ENCODE peak calls at places on chromosomes 3 and 15, in six cellular contexts. V is midbrain, O is GM13976, H is nephron progenitor cell, S is A549, P is mesendoderm. N is an unnamed sample.
A peak's percentile ranks its signal among the peaks of the same experiment; 100 is the strongest.

GRCh38 chr3:156769661-156770654 is 56.2 kb upstream of the LEKR1 start:
- DNase-seq in O (no peak), V (no peak), H (no peak), P (no peak), S (no peak), N (no peak)

GRCh38 chr3:192902481-192903023 is 15.1 kb downstream of the MB21D2 start:
- DNase-seq in S (no peak), H (no peak), V (no peak), P (no peak), O (no peak), N (no peak)

GRCh38 chr15:53962646-53963561 is 15.3 kb upstream of the UNC13C start:
- DNase-seq in H (peak; percentile 61), S (no peak), V (peak; percentile 8), O (no peak), P (peak; percentile 40), N (peak; percentile 76)

GRCh38 chr3:172836390-172836997 is 86.0 kb downstream of the ECT2 start:
- DNase-seq in V (peak; percentile 27), O (peak; percentile 24), P (peak; percentile 62), S (peak; percentile 18), H (peak; percentile 41), N (peak; percentile 28)

GRCh38 chr15:25249236-25250010 is 189.4 kb downstream of the UBE3A start:
- DNase-seq in S (no peak), P (no peak), H (no peak), O (peak; percentile 21), V (no peak), N (no peak)

GRCh38 chr3:55436644-55437043 is 50.5 kb downstream of the WNT5A start:
- DNase-seq in O (no peak), S (no peak), H (no peak), P (no peak), V (no peak), N (no peak)

GRCh38 chr3:151896662-151897012 is 23.2 kb downstream of the SUCNR1 start:
- DNase-seq in S (no peak), P (no peak), H (no peak), O (no peak), V (no peak), N (no peak)

GRCh38 chr3:47161983-47162694 is 1.8 kb downstream of the SETD2 start:
- DNase-seq in V (no peak), O (no peak), H (no peak), S (no peak), P (no peak), N (no peak)

GRCh38 chr3:32557640-32558352 is 12.9 kb downstream of the DYNC1LI1 start:
- DNase-seq in H (no peak), V (no peak), P (no peak), S (no peak), O (no peak), N (no peak)

GRCh38 chr15:31273258-31273941 is 53.2 kb upstream of the KLF13 start:
- DNase-seq in H (no peak), V (no peak), P (no peak), S (no peak), O (peak; percentile 24), N (no peak)

GRCh38 chr15:77518458-77518857 is 97.8 kb downstream of the HMG20A start:
- DNase-seq in V (no peak), H (no peak), P (no peak), S (no peak), O (no peak), N (no peak)

GRCh38 chr3:129314757-129315385 is 36.2 kb downstream of the HMCES start:
- DNase-seq in P (peak; percentile 98), H (peak; percentile 89), V (peak; percentile 87), S (peak; percentile 73), O (peak; percentile 89), N (peak; percentile 97)

GRCh38 chr15:55289573-55290360 is at the start of gene RAB27A:
- DNase-seq in S (peak; percentile 77), H (peak; percentile 82), V (no peak), P (peak; percentile 90), O (peak; percentile 91), N (peak; percentile 75)

GRCh38 chr3:106438916-106439315 is 570.1 kb upstream of the CBLB start:
- DNase-seq in O (no peak), P (no peak), H (no peak), V (no peak), S (no peak), N (no peak)

GRCh38 chr15:51104512-51104911 is 9.8 kb upstream of the TNFAIP8L3 start:
- DNase-seq in V (no peak), P (no peak), O (no peak), S (no peak), H (peak; percentile 31), N (no peak)

GRCh38 chr15:73593278-73594074 is 39.7 kb downstream of the NPTN start:
- DNase-seq in P (no peak), O (no peak), H (no peak), V (no peak), S (no peak), N (no peak)

GRCh38 chr3:146466596-146466995 is 2.8 kb downstream of the PLSCR2 start:
- DNase-seq in S (no peak), H (no peak), V (no peak), O (no peak), P (no peak), N (no peak)

GRCh38 chr3:127068871-127069270 is 86.0 kb downstream of the PLXNA1 start:
- DNase-seq in O (no peak), S (no peak), P (no peak), H (no peak), V (no peak), N (no peak)

GRCh38 chr3:156620260-156620659 is 54.1 kb upstream of the TIPARP start:
- DNase-seq in S (no peak), V (no peak), H (no peak), O (no peak), P (no peak), N (no peak)

GRCh38 chr15:79283252-79284048 is 928 bp downstream of the ANKRD34C start:
- DNase-seq in O (peak; percentile 73), H (peak; percentile 95), S (peak; percentile 42), V (peak; percentile 34), P (peak; percentile 75), N (peak; percentile 54)

GRCh38 chr3:6805236-6805635 is 55.7 kb upstream of the GRM7 start:
- DNase-seq in P (no peak), O (no peak), V (no peak), S (no peak), H (no peak), N (no peak)

GRCh38 chr3:29245441-29245840 is 35.4 kb upstream of the RBMS3 start:
- DNase-seq in H (no peak), V (no peak), P (no peak), S (no peak), O (no peak), N (no peak)

GRCh38 chr15:66027268-66027806 is 158.0 kb downstream of the RAB11A start:
- DNase-seq in H (no peak), V (no peak), S (peak; percentile 46), O (no peak), P (no peak), N (no peak)